ENCODE peak calls at places on chromosomes 1 and 21, in eight cellular contexts. W is ovary; P is caudate nucleus; T is body of pancreas; E is aorta; U is CD8-positive, alpha-beta T cell; F is heart right ventricle; Y is pancreas. K is an unnamed sample.
A peak's percentile ranks its signal among the peaks of the same experiment; 100 is the strongest.

GRCh38 chr1:32496127-32496526 is 31.3 kb downstream of the ZBTB8B start:
- DNase-seq in W (no peak), P (no peak), T (no peak), E (no peak), U (no peak), F (no peak), Y (no peak), K (no peak)

GRCh38 chr1:14800014-14800413 is 201.5 kb downstream of the KAZN start:
- DNase-seq in W (no peak), P (no peak), T (no peak), E (no peak), U (no peak), F (no peak), Y (no peak), K (no peak)

GRCh38 chr1:93591291-93591832 is 90.3 kb downstream of the BCAR3 start:
- DNase-seq in W (no peak), P (no peak), T (peak; percentile 61), E (no peak), U (no peak), F (no peak), Y (no peak), K (no peak)

GRCh38 chr1:18340158-18340764 is 140.5 kb upstream of the KLHDC7A start:
- DNase-seq in W (no peak), P (no peak), T (no peak), E (no peak), U (no peak), F (no peak), Y (no peak), K (no peak)

GRCh38 chr21:28359300-28359699 is 633.4 kb downstream of the LTN1 start:
- DNase-seq in W (no peak), P (no peak), T (no peak), E (no peak), U (no peak), F (no peak), Y (no peak), K (no peak)

GRCh38 chr1:231827337-231828105 is 200.9 kb downstream of the DISC1 start:
- DNase-seq in W (no peak), P (no peak), T (no peak), E (no peak), U (no peak), F (no peak), Y (no peak), K (no peak)

GRCh38 chr1:34688358-34688757 is 66.5 kb upstream of the GJB5 start:
- DNase-seq in W (no peak), P (no peak), T (no peak), E (no peak), U (no peak), F (no peak), Y (no peak), K (no peak)

GRCh38 chr1:47190807-47191206 is 971 bp upstream of the PDZK1IP1 start:
- DNase-seq in W (no peak), P (no peak), T (no peak), E (no peak), U (no peak), F (no peak), Y (no peak), K (no peak)

GRCh38 chr1:38128511-38128910 is 81.9 kb upstream of the POU3F1 start:
- DNase-seq in W (no peak), P (no peak), T (no peak), E (no peak), U (no peak), F (no peak), Y (no peak), K (no peak)

GRCh38 chr1:224340711-224341384 is 10.9 kb upstream of the NVL start:
- DNase-seq in W (no peak), P (no peak), T (peak; percentile 58), E (no peak), U (no peak), F (no peak), Y (peak; percentile 58), K (peak; percentile 23)

GRCh38 chr1:35642472-35642955 is 1.2 kb upstream of the PSMB2 start:
- DNase-seq in W (no peak), P (no peak), T (no peak), E (no peak), U (no peak), F (no peak), Y (no peak), K (no peak)

GRCh38 chr1:161039546-161039945 is 782 bp upstream of the TSTD1 start:
- DNase-seq in W (no peak), P (no peak), T (no peak), E (no peak), U (no peak), F (no peak), Y (no peak), K (no peak)

GRCh38 chr21:29144736-29145353 is 14.4 kb downstream of the MAP3K7CL start:
- DNase-seq in W (no peak), P (no peak), T (no peak), E (no peak), U (no peak), F (no peak), Y (no peak), K (no peak)

GRCh38 chr1:68188644-68189340 is 43.5 kb downstream of the WLS start:
- DNase-seq in W (no peak), P (no peak), T (no peak), E (no peak), U (no peak), F (no peak), Y (no peak), K (no peak)

GRCh38 chr1:147800852-147801251 is 40.5 kb upstream of the GJA5 start:
- DNase-seq in W (no peak), P (no peak), T (no peak), E (no peak), U (no peak), F (no peak), Y (no peak), K (no peak)

GRCh38 chr1:153058154-153058553 is 842 bp upstream of the SPRR2A start:
- DNase-seq in W (no peak), P (no peak), T (no peak), E (no peak), U (no peak), F (no peak), Y (no peak), K (no peak)

GRCh38 chr21:15520811-15521643 is 208.8 kb upstream of the USP25 start:
- DNase-seq in W (no peak), P (no peak), T (no peak), E (no peak), U (no peak), F (no peak), Y (no peak), K (no peak)

GRCh38 chr1:9710037-9710436 is 58.5 kb downstream of the PIK3CD start:
- DNase-seq in W (no peak), P (no peak), T (no peak), E (no peak), U (no peak), F (no peak), Y (no peak), K (no peak)
- H3K27ac ChIP-seq in W (no peak overlapping the region), P (no peak overlapping the region), T (no peak overlapping the region), E (no peak overlapping the region), U (no peak overlapping the region), F (no peak overlapping the region), Y (no peak overlapping the region), K (no peak overlapping the region)

GRCh38 chr21:38948377-38948776 is 142.6 kb downstream of the ETS2 start:
- DNase-seq in W (no peak), P (no peak), T (no peak), E (no peak), U (no peak), F (no peak), Y (no peak), K (no peak)

GRCh38 chr21:38951095-38951745 is 145.5 kb downstream of the ETS2 start:
- DNase-seq in W (no peak), P (no peak), T (no peak), E (no peak), U (no peak), F (no peak), Y (no peak), K (no peak)

GRCh38 chr21:38945536-38946245 is 140.0 kb downstream of the ETS2 start:
- DNase-seq in W (no peak), P (no peak), T (no peak), E (no peak), U (no peak), F (no peak), Y (no peak), K (no peak)

GRCh38 chr21:38950388-38951094 is 144.8 kb downstream of the ETS2 start:
- DNase-seq in W (no peak), P (no peak), T (no peak), E (no peak), U (no peak), F (no peak), Y (no peak), K (no peak)

GRCh38 chr21:38948981-38949380 is 143.3 kb downstream of the ETS2 start:
- DNase-seq in W (no peak), P (no peak), T (no peak), E (no peak), U (no peak), F (no peak), Y (no peak), K (no peak)
- H3K27ac ChIP-seq in W (no peak overlapping the region), P (no peak overlapping the region), T (no peak overlapping the region), E (no peak overlapping the region), U (no peak overlapping the region), F (no peak overlapping the region), Y (no peak overlapping the region), K (no peak overlapping the region)

GRCh38 chr1:24275510-24275909 is 43.6 kb upstream of the GRHL3 start:
- DNase-seq in W (no peak), P (no peak), T (no peak), E (no peak), U (no peak), F (no peak), Y (no peak), K (no peak)

GRCh38 chr1:24275104-24275410 is 44.1 kb upstream of the GRHL3 start:
- DNase-seq in W (no peak), P (no peak), T (no peak), E (no peak), U (no peak), F (no peak), Y (no peak), K (no peak)

GRCh38 chr1:24278726-24279125 is 40.4 kb upstream of the GRHL3 start:
- DNase-seq in W (no peak), P (no peak), T (no peak), E (no peak), U (no peak), F (no peak), Y (no peak), K (no peak)

GRCh38 chr1:24277420-24278169 is 41.6 kb upstream of the GRHL3 start:
- DNase-seq in W (no peak), P (no peak), T (no peak), E (no peak), U (no peak), F (no peak), Y (no peak), K (no peak)

DNA sequence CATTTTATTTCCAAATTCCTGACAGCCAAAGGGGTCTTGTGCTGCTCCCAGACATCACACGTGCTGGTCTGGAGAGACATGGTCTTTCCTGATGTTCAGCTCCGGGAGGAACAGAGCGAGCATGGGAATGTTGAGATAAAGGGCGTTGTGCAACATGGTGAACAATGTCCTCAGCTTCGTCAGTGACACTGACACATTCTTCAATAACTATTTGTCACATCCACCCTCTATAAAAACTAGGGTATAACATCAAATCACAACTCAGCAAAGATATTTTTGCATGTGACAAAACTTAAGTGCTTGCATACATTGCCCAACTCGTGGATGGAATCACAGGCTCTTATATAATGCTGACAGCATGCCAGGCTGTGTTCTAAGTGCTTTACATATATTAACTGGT is 42.4 kb upstream of the GRHL3 start:
- DNase-seq in W (no peak), P (no peak), T (no peak), E (no peak), U (no peak), F (no peak), Y (no peak), K (no peak)
- H3K27ac ChIP-seq in W (no peak overlapping the region), P (no peak overlapping the region), T (no peak overlapping the region), E (no peak overlapping the region), U (no peak overlapping the region), F (no peak overlapping the region), Y (no peak overlapping the region), K (no peak overlapping the region)

GRCh38 chr1:170864238-170864637 is 71.1 kb upstream of the MROH9 start:
- DNase-seq in W (peak; percentile 74), P (no peak), T (peak; percentile 16), E (peak; percentile 63), U (no peak), F (peak; percentile 60), Y (no peak), K (peak; percentile 14)
- H3K27ac ChIP-seq in W (no peak overlapping the region), P (no peak overlapping the region), T (no peak overlapping the region), E (no peak overlapping the region), U (no peak overlapping the region), F (peak overlapping the region; percentile 31), Y (no peak overlapping the region), K (peak overlapping the region; percentile 45)

K was measured in left ventricle myocardium inferior.